ENCODE peak calls at places on chromosomes 13 and 19, in eight cellular contexts. R is H54, N is A549, O is GM12891, G is H1, U is adrenal gland, L is transverse colon, T is uterus. E is an unnamed sample.

GRCh38 chr13:109743706-109744453 is 42.5 kb downstream of the IRS2 start:
- DNase-seq in N (peak), U (no peak), T (peak), R (peak), G (no peak), L (peak), O (no peak), E (no peak)

GRCh38 chr19:5218255-5218855 is 122.3 kb downstream of the PTPRS start:
- DNase-seq in R (no peak), N (no peak), L (no peak), U (no peak), O (no peak), T (no peak), G (no peak), E (no peak)

GRCh38 chr13:37869756-37870488 is at the start of gene TRPC4:
- DNase-seq in N (peak), T (peak), U (peak), O (no peak), R (no peak), L (peak), G (peak), E (no peak)

GRCh38 chr13:109517516-109517915 is 268.9 kb downstream of the IRS2 start:
- DNase-seq in G (no peak), O (no peak), U (no peak), R (no peak), N (no peak), T (no peak), L (no peak), E (no peak)

GRCh38 chr19:16078759-16079707 is 2.7 kb downstream of the TPM4 start:
- DNase-seq in U (peak), O (no peak), G (no peak), T (peak), N (no peak), R (peak), L (peak), E (peak)

GRCh38 chr13:25378528-25378927 is 6.8 kb downstream of the ATP8A2 start:
- DNase-seq in L (no peak), T (no peak), N (no peak), R (no peak), G (no peak), O (no peak), U (no peak), E (no peak)

GRCh38 chr19:47573076-47574026 is at the start of gene ZNF541:
- DNase-seq in G (no peak), U (peak), O (peak), L (peak), T (peak), N (no peak), R (no peak), E (peak)

GRCh38 chr19:10899171-10899653 is 27.9 kb downstream of the CARM1 start:
- DNase-seq in L (peak), N (no peak), R (no peak), T (no peak), O (no peak), U (peak), G (no peak), E (peak)

GRCh38 chr13:80755925-80756324 is 415.0 kb upstream of the SPRY2 start:
- DNase-seq in R (no peak), U (no peak), N (no peak), L (no peak), T (no peak), G (no peak), O (no peak), E (no peak)

GRCh38 chr13:52348081-52348480 is 57.9 kb downstream of the THSD1 start:
- DNase-seq in N (no peak), T (no peak), L (no peak), R (peak), O (no peak), U (no peak), G (no peak), E (peak)

GRCh38 chr19:15210323-15210774 is 9.6 kb upstream of the NOTCH3 start:
- DNase-seq in U (peak), O (no peak), T (peak), R (peak), G (no peak), N (peak), L (no peak), E (no peak)

GRCh38 chr19:51043497-51043896 is 8.7 kb upstream of the KLK12 start:
- DNase-seq in T (no peak), U (no peak), O (no peak), N (no peak), L (no peak), G (no peak), R (no peak), E (no peak)

GRCh38 chr19:49891393-49891792 is 5.3 kb downstream of the IL4I1 start:
- DNase-seq in O (no peak), U (no peak), G (no peak), T (no peak), R (no peak), L (no peak), N (no peak), E (no peak)

GRCh38 chr13:30082391-30082790 is 225.0 kb downstream of the KATNAL1 start:
- DNase-seq in G (no peak), T (no peak), L (no peak), R (no peak), O (no peak), U (no peak), N (no peak), E (no peak)

GRCh38 chr19:16445238-16446107 is 26.3 kb downstream of the EPS15L1 start:
- DNase-seq in O (no peak), R (peak), N (no peak), T (no peak), G (no peak), U (no peak), L (peak), E (no peak)

GRCh38 chr13:93690139-93690538 is 463.5 kb downstream of the GPC6 start:
- DNase-seq in G (no peak), U (no peak), O (no peak), N (no peak), R (no peak), L (no peak), T (no peak), E (no peak)

GRCh38 chr13:30340367-30341184 is 33.2 kb upstream of the KATNAL1 start:
- DNase-seq in T (peak), U (peak), R (no peak), N (no peak), L (peak), O (no peak), G (no peak), E (no peak)

GRCh38 chr13:94335786-94336357 is 143.6 kb downstream of the DCT start:
- DNase-seq in G (no peak), T (no peak), U (no peak), R (no peak), L (no peak), N (no peak), O (no peak), E (no peak)

GRCh38 chr13:77533875-77534788 is 1.4 kb upstream of the SCEL start:
- DNase-seq in G (no peak), T (no peak), R (no peak), N (no peak), U (no peak), O (no peak), L (no peak), E (no peak)

GRCh38 chr19:17061205-17061604 is 14.0 kb downstream of the HAUS8 start:
- DNase-seq in R (no peak), G (no peak), L (peak), T (no peak), U (no peak), N (no peak), O (no peak), E (no peak)

GRCh38 chr19:4051175-4052101 is 15.3 kb downstream of the ZBTB7A start:
- DNase-seq in R (peak), T (peak), U (peak), L (peak), O (no peak), G (no peak), N (no peak), E (no peak)

GRCh38 chr13:56718791-56719190 is 421.9 kb upstream of the PRR20A start:
- DNase-seq in U (no peak), O (no peak), G (no peak), L (no peak), N (no peak), R (no peak), T (no peak), E (no peak)

GRCh38 chr19:46608581-46609345 is 7.6 kb downstream of the CALM3 start:
- DNase-seq in L (peak), N (no peak), O (no peak), G (no peak), R (no peak), U (no peak), T (no peak), E (no peak)

GRCh38 chr19:4068058-4068966 is 1.6 kb upstream of the ZBTB7A start:
- DNase-seq in L (peak), G (no peak), R (no peak), N (no peak), T (no peak), O (no peak), U (no peak), E (no peak)

GRCh38 chr19:55345818-55346724 is 6.4 kb downstream of the KMT5C start:
- DNase-seq in N (no peak), T (peak), G (no peak), U (peak), R (peak), L (peak), O (no peak), E (no peak)

GRCh38 chr19:10270180-10270615 is 722 bp upstream of the ICAM1 start:
- DNase-seq in N (no peak), L (peak), O (no peak), T (peak), G (peak), R (no peak), U (peak), E (no peak)

GRCh38 chr19:45952341-45952690 is 21.3 kb downstream of the NOVA2 start:
- DNase-seq in G (no peak), O (no peak), L (no peak), T (no peak), N (no peak), U (no peak), R (no peak), E (no peak)

GRCh38 chr19:38793186-38793585 is 4.2 kb downstream of the LGALS7B start:
- DNase-seq in U (no peak), R (no peak), L (no peak), O (no peak), G (no peak), T (no peak), N (no peak), E (no peak)

GRCh38 chr19:6590458-6591319 is at the start of gene CD70:
- DNase-seq in U (no peak), G (peak), N (peak), O (peak), L (peak), R (peak), T (no peak), E (no peak)

GRCh38 chr13:39503048-39503447 is 99.9 kb downstream of the LHFPL6 start:
- DNase-seq in L (no peak), N (no peak), T (no peak), O (no peak), G (no peak), U (no peak), R (no peak), E (no peak)

GRCh38 chr13:44972956-44973581 is 16.2 kb downstream of the NUFIP1 start:
- DNase-seq in U (no peak), G (no peak), N (peak), O (no peak), T (no peak), L (no peak), R (no peak), E (no peak)

GRCh38 chr19:15291089-15291488 is 41.2 kb downstream of the BRD4 start:
- DNase-seq in N (no peak), G (no peak), U (no peak), T (no peak), R (no peak), L (no peak), O (no peak), E (no peak)

GRCh38 chr19:52527954-52528326 is 472 bp downstream of the ZNF808 start:
- DNase-seq in T (peak), L (peak), U (peak), G (peak), N (no peak), O (no peak), R (no peak), E (no peak)

GRCh38 chr13:20501139-20501538 is 24.5 kb downstream of the CRYL1 start:
- DNase-seq in R (no peak), N (no peak), U (no peak), T (no peak), O (no peak), L (no peak), G (no peak), E (no peak)

GRCh38 chr13:111857846-111858560 is 208.9 kb upstream of the SOX1 start:
- DNase-seq in G (peak), L (no peak), O (no peak), N (no peak), R (no peak), U (no peak), T (no peak), E (no peak)

GRCh38 chr19:47676811-47677210 is 36.4 kb upstream of the EHD2 start:
- DNase-seq in R (no peak), O (no peak), L (no peak), G (no peak), T (no peak), U (no peak), N (no peak), E (no peak)

GRCh38 chr19:13882841-13883240 is 5.9 kb downstream of the NANOS3 start:
- DNase-seq in R (no peak), T (no peak), G (no peak), L (no peak), O (no peak), N (no peak), U (no peak), E (no peak)

GRCh38 chr19:13885826-13886365 is 9.0 kb downstream of the NANOS3 start:
- DNase-seq in U (no peak), G (no peak), L (no peak), R (no peak), O (no peak), T (no peak), N (no peak), E (no peak)

GRCh38 chr19:13887039-13887438 is 10.1 kb downstream of the NANOS3 start:
- DNase-seq in O (no peak), L (peak), U (no peak), R (no peak), T (no peak), N (no peak), G (no peak), E (peak)

GRCh38 chr19:13883665-13884064 is 6.7 kb downstream of the NANOS3 start:
- DNase-seq in L (no peak), N (no peak), T (no peak), R (no peak), G (no peak), O (no peak), U (no peak), E (no peak)

DNA sequence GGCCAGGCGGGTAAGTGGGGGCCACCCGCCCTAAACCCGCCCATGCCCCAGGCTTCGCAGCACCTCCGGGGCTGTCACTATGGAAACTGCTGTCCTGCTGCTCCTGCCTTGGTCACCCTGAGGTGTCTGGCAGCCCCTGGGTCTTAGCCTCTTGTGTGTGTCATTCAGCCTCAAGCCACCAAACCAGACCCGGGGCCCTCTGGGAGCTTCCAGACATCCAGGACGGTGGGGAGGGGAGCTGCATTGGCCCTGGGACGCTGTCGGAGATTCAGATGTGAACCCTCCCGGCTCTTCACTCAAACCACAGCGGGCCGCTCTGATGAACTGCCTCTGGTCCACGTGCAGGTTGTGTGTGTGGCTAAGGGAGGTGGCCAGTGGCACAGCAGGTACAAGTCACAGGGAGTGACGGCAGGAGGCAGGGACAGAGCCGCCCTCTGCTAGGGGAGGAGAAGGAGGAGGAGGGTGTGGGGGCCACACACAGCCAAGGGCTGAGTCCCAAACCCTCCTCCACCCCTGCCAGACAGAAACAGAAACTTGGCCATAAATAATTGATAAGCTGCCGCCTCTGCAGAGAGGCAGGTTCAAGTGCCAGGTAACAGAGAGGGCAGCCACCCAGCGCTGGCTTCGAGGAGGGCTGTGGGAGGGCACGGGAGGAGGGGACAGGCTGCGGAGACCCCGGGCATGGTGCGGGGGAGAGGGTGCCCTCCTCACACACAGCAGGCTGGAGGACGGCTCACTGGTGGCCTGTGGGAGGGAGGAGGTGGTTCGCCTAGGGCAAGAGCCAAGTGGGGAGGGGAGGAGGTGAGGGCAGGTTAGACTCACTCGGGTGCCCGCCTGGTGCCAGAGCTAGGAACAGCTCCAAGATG is 8.0 kb downstream of the NANOS3 start:
- DNase-seq in G (no peak), L (peak), U (no peak), R (no peak), O (no peak), T (no peak), N (no peak), E (no peak)
- TF ChIP-seq POLR2A in G (no peak), L (peak), U (no peak), R (no peak), O (no peak), T (no peak), N (no peak), E (no peak)

GRCh38 chr19:37779139-37780035 is at the start of gene ZNF573:
- DNase-seq in T (peak), L (peak), R (peak), N (peak), U (peak), O (peak), G (peak), E (peak)
- TF ChIP-seq POLR2A in T (peak), L (no peak), R (peak), N (no peak), U (peak), O (peak), G (peak), E (no peak)

GRCh38 chr19:35786299-35787160 is 11.2 kb downstream of the ARHGAP33 start:
- DNase-seq in N (no peak), O (no peak), G (no peak), T (no peak), L (no peak), U (no peak), R (no peak), E (no peak)
- TF ChIP-seq POLR2A in N (no peak), O (no peak), G (no peak), T (no peak), L (no peak), U (no peak), R (no peak), E (no peak)

GRCh38 chr19:2033115-2033824 is 17.8 kb upstream of the BTBD2 start:
- DNase-seq in N (no peak), L (no peak), T (no peak), U (no peak), G (no peak), O (no peak), R (no peak), E (no peak)

GRCh38 chr19:2036424-2036823 is 14.6 kb downstream of the MKNK2 start:
- DNase-seq in U (no peak), L (no peak), N (no peak), G (no peak), T (no peak), R (no peak), O (no peak), E (no peak)

GRCh38 chr19:2033825-2034159 is 17.3 kb downstream of the MKNK2 start:
- DNase-seq in T (no peak), R (no peak), U (no peak), O (no peak), L (no peak), N (no peak), G (peak), E (no peak)

GRCh38 chr19:2035590-2035991 is 15.5 kb downstream of the MKNK2 start:
- DNase-seq in R (no peak), L (no peak), U (no peak), N (no peak), G (peak), O (no peak), T (no peak), E (no peak)

DNA sequence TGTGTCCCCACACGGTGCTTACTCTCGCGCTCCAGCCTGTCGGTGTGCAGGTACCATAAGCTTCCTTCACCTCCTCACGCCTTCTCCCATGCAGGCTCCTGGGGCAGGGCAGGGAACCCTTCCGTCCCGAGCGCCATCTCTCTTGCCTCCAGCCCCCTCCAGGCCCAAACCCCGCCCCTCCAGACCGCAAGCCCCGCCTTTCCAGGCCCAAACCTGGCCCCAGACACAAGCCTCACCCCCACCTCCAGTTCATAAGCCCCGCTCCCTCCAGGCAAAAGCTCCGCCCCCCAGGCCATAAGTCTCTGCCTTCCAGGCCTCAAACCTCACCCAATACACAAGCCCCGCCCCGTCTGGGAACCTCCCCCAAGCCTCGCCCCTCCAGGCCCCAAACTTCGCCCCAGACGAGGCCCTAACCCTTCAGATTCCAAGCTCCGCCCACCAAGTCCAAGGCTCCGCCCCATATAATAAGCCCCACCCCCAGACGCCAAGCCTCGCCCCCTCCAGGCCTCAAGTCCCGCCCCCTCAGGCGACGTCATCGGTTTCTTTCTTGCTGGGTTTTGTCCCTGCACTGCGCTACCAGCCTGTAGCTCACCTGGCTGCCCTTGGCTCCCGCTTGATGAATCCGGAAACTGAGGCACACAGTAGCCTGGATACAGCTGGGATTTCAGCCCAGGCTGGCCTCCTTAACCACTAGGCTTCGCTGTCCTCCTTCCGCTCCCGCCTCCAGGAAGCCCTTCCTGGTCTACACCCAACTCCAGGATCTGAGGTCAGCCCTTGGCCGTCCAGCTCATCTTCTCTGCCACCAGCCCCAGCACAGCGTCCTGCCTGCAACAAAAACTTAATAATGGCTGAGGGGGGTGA is 16.1 kb downstream of the MKNK2 start:
- DNase-seq in L (peak), N (no peak), G (peak), T (no peak), O (no peak), R (no peak), U (peak), E (no peak)
- TF ChIP-seq POLR2A in L (peak), N (no peak), G (no peak), T (no peak), O (no peak), R (no peak), U (no peak), E (no peak)